ENCODE peak calls at places on chromosomes 1 and 21, in five cellular contexts. Y is endodermal cell, A is D341Med, E is neural progenitor cell, H is ureter. C is an unnamed sample.

GRCh38 chr1:60753508-60753907 is 328.9 kb upstream of the NFIA start:
- DNase-seq in Y (no peak), A (no peak), E (no peak), H (no peak), C (no peak)

GRCh38 chr1:147337040-147337439 is 94.6 kb downstream of the CHD1L start:
- DNase-seq in Y (peak; percentile 72), A (no peak), E (peak; percentile 66), H (no peak), C (no peak)

GRCh38 chr1:53766194-53766748 is 27.3 kb upstream of the GLIS1 start:
- DNase-seq in Y (no peak), A (no peak), E (no peak), H (no peak), C (no peak)

GRCh38 chr1:27655151-27655929 is 16.7 kb downstream of the IFI6 start:
- DNase-seq in Y (peak; percentile 72), A (no peak), E (peak; percentile 20), H (no peak), C (no peak)

GRCh38 chr21:36854391-36854790 is 112.1 kb downstream of the HLCS start:
- DNase-seq in Y (peak; percentile 84), A (peak; percentile 69), E (peak; percentile 84), H (no peak), C (no peak)

GRCh38 chr1:22398656-22399420 is 52.8 kb upstream of the ZBTB40 start:
- DNase-seq in Y (no peak), A (no peak), E (no peak), H (no peak), C (no peak)

GRCh38 chr1:31745071-31745897 is 18.9 kb downstream of the ADGRB2 start:
- DNase-seq in Y (peak; percentile 94), A (peak; percentile 86), E (peak; percentile 76), H (peak; percentile 72), C (no peak)

GRCh38 chr1:207883104-207883651 is 27.7 kb downstream of the CD34 start:
- DNase-seq in Y (no peak), A (no peak), E (no peak), H (no peak), C (no peak)

GRCh38 chr1:149995927-149996326 is 14.6 kb downstream of the OTUD7B start:
- DNase-seq in Y (no peak), A (no peak), E (no peak), H (no peak), C (no peak)

GRCh38 chr1:234613128-234613875 is 3.3 kb upstream of the IRF2BP2 start:
- DNase-seq in Y (no peak), A (no peak), E (no peak), H (no peak), C (no peak)

GRCh38 chr1:84888753-84889152 is 4.3 kb downstream of the LPAR3 start:
- DNase-seq in Y (no peak), A (no peak), E (no peak), H (no peak), C (no peak)